ENCODE peak calls at places on chromosome 9, in ten cellular contexts. G is GM10248, O is omental fat pad, Q is heart right ventricle, A is bronchial epithelial cell, Z is SK-N-SH, X is RWPE1, W is breast epithelium, S is choroid plexus epithelial cell, B is nephron progenitor cell. C is an unnamed sample.

GRCh38 chr9:134328841-134329575 is 2.8 kb downstream of the RXRA start:
- DNase-seq in G (no peak), O (no peak), Q (peak), A (peak), Z (no peak), X (peak), W (no peak), S (peak), B (no peak), C (no peak)

GRCh38 chr9:86082870-86083269 is 16.5 kb downstream of the GOLM1 start:
- DNase-seq in G (no peak), O (no peak), Q (no peak), A (no peak), Z (no peak), X (no peak), W (no peak), S (peak), B (no peak), C (no peak)

GRCh38 chr9:133708123-133708769 is 29.9 kb downstream of the SARDH start:
- DNase-seq in G (no peak), O (no peak), Q (no peak), A (no peak), Z (no peak), X (no peak), W (no peak), S (no peak), B (peak), C (no peak)

GRCh38 chr9:138053996-138054752 is 176.6 kb downstream of the CACNA1B start:
- DNase-seq in G (no peak), O (no peak), Q (no peak), A (no peak), Z (no peak), X (no peak), W (no peak), S (no peak), B (no peak), C (no peak)

GRCh38 chr9:73370053-73370452 is 218.4 kb downstream of the ANXA1 start:
- DNase-seq in G (no peak), O (no peak), Q (no peak), A (peak), Z (no peak), X (peak), W (no peak), S (no peak), B (no peak), C (no peak)

GRCh38 chr9:70525553-70525952 is 111.1 kb upstream of the KLF9 start:
- DNase-seq in G (no peak), O (no peak), Q (no peak), A (peak), Z (no peak), X (peak), W (no peak), S (peak), B (no peak), C (no peak)

GRCh38 chr9:92100237-92100911 is 14.8 kb downstream of the SPTLC1 start:
- DNase-seq in G (no peak), O (no peak), Q (no peak), A (peak), Z (no peak), X (peak), W (no peak), S (peak), B (no peak), C (no peak)

GRCh38 chr9:78909566-78909965 is 612.6 kb downstream of the PSAT1 start:
- DNase-seq in G (no peak), O (no peak), Q (no peak), A (no peak), Z (no peak), X (no peak), W (no peak), S (no peak), B (no peak), C (no peak)

GRCh38 chr9:93114169-93114983 is 18.4 kb downstream of the CARD19 start:
- DNase-seq in G (no peak), O (no peak), Q (no peak), A (no peak), Z (no peak), X (no peak), W (no peak), S (no peak), B (no peak), C (no peak)

GRCh38 chr9:123475407-123475806 is 119.4 kb downstream of the CRB2 start:
- DNase-seq in G (no peak), O (no peak), Q (no peak), A (no peak), Z (no peak), X (no peak), W (no peak), S (no peak), B (no peak), C (no peak)

GRCh38 chr9:4739587-4740372 is 1.2 kb downstream of the AK3 start:
- DNase-seq in G (peak), O (no peak), Q (no peak), A (peak), Z (peak), X (no peak), W (no peak), S (peak), B (no peak), C (no peak)

GRCh38 chr9:33453999-33454660 is 6.7 kb upstream of the AQP3 start:
- DNase-seq in G (peak), O (no peak), Q (no peak), A (no peak), Z (no peak), X (no peak), W (no peak), S (no peak), B (no peak), C (no peak)

DNA sequence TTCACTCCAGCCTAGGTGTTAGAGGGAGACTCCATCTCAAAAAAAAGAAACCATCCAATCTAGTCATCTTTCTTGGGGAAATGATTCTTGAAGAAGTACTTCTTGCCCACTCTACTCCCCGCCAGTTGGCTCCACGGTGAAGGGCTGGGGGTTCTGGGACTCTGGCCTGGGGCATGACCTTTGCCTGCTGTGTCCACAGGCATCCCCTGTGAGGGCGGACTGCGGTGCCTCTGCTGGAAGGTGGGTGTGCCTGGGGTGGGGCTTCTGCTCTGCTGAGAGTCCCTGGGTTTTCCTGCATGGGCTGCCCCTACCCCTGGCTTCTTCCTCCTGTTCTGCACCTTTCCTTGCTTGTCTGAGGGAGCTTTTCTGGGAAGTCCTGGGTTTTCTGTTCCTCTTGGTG is 3.5 kb downstream of the TBC1D13 start:
- DNase-seq in G (no peak), O (no peak), Q (no peak), A (no peak), Z (no peak), X (no peak), W (no peak), S (no peak), B (no peak), C (no peak)
- TF ChIP-seq CTCF in G (no peak), O (no peak), Q (no peak), A (no peak), Z (no peak), X (no peak), W (no peak), S (no peak), B (no peak), C (no peak)

GRCh38 chr9:132694144-132694543 is 23.9 kb downstream of the GTF3C4 start:
- DNase-seq in G (no peak), O (no peak), Q (no peak), A (peak), Z (no peak), X (no peak), W (no peak), S (peak), B (no peak), C (no peak)
- TF ChIP-seq CTCF in G (peak), O (no peak), Q (no peak), A (peak), Z (peak), X (no peak), W (no peak), S (peak), B (no peak), C (no peak)

GRCh38 chr9:127968046-127968445 is 12.7 kb downstream of the EEIG1 start:
- DNase-seq in G (no peak), O (no peak), Q (no peak), A (peak), Z (no peak), X (peak), W (no peak), S (peak), B (no peak), C (no peak)
- TF ChIP-seq CTCF in G (no peak), O (no peak), Q (no peak), A (peak), Z (no peak), X (no peak), W (peak), S (no peak), B (no peak), C (no peak)

GRCh38 chr9:77014597-77015263 is 4.7 kb upstream of the FOXB2 start:
- DNase-seq in G (peak), O (no peak), Q (no peak), A (no peak), Z (no peak), X (no peak), W (no peak), S (no peak), B (peak), C (no peak)
- TF ChIP-seq CTCF in G (no peak), O (no peak), Q (no peak), A (peak), Z (peak), X (no peak), W (no peak), S (peak), B (peak), C (no peak)

GRCh38 chr9:117625154-117625553 is 79.0 kb upstream of the TLR4 start:
- DNase-seq in G (no peak), O (no peak), Q (no peak), A (no peak), Z (no peak), X (no peak), W (no peak), S (no peak), B (no peak), C (no peak)

GRCh38 chr9:117616436-117616835 is 87.8 kb upstream of the TLR4 start:
- DNase-seq in G (no peak), O (no peak), Q (no peak), A (no peak), Z (peak), X (no peak), W (no peak), S (no peak), B (no peak), C (no peak)

GRCh38 chr9:117624106-117624505 is 80.1 kb upstream of the TLR4 start:
- DNase-seq in G (no peak), O (no peak), Q (no peak), A (no peak), Z (no peak), X (no peak), W (no peak), S (peak), B (no peak), C (no peak)

DNA sequence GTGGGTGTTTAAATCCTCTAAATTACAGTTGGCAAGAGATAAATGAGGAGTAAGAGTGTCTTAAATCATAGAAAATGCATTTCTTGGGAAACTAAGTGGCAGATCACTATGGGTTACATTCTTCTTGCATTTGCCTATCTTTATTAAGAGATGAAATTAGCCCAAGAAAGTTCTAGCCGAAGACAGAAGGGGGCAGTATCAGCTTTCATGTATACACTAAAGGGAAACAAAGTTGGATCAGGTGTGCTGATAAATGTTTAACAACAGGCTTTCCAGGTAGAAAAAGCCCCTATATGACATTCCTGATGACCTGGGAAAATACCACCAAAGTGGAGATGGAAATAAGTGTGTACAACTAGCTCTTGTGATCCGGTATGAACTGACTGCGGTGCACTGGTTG is 81.9 kb upstream of the TLR4 start:
- DNase-seq in G (no peak), O (no peak), Q (no peak), A (no peak), Z (no peak), X (no peak), W (no peak), S (peak), B (no peak), C (no peak)
- TF ChIP-seq CTCF in G (no peak), O (no peak), Q (no peak), A (no peak), Z (peak), X (peak), W (no peak), S (peak), B (no peak), C (no peak)

GRCh38 chr9:128104171-128104618 is 23.3 kb downstream of the PTGES2 start:
- DNase-seq in G (no peak), O (no peak), Q (no peak), A (no peak), Z (no peak), X (no peak), W (no peak), S (no peak), B (no peak), C (no peak)

GRCh38 chr9:128102196-128102595 is 25.3 kb downstream of the PTGES2 start:
- DNase-seq in G (no peak), O (no peak), Q (no peak), A (no peak), Z (no peak), X (no peak), W (no peak), S (no peak), B (no peak), C (no peak)

GRCh38 chr9:128101690-128102089 is 25.8 kb downstream of the PTGES2 start:
- DNase-seq in G (no peak), O (no peak), Q (peak), A (no peak), Z (no peak), X (no peak), W (no peak), S (no peak), B (no peak), C (no peak)

GRCh38 chr9:128102861-128103588 is 24.5 kb downstream of the PTGES2 start:
- DNase-seq in G (no peak), O (no peak), Q (no peak), A (no peak), Z (no peak), X (no peak), W (no peak), S (no peak), B (peak), C (no peak)

GRCh38 chr9:128103589-128103962 is 24.0 kb downstream of the PTGES2 start:
- DNase-seq in G (no peak), O (no peak), Q (no peak), A (no peak), Z (no peak), X (no peak), W (no peak), S (no peak), B (no peak), C (no peak)
- TF ChIP-seq CTCF in G (peak), O (no peak), Q (no peak), A (peak), Z (peak), X (no peak), W (no peak), S (peak), B (peak), C (no peak)